ENCODE peak calls at places on chromosomes 2 and 18, in eight cellular contexts. One of them, this sample, is unnamed.

GRCh38 chr18:48749768-48750167 is 201.0 kb downstream of the SMAD7 start:
- DNase-seq in AG04449: no peak
- DNase-seq in PC-9: no peak
- DNase-seq in stimulated activated CD4-positive, alpha-beta T cell treated with anti-CD3 and anti-CD28 coated beads, Interleukin-12 subunit alpha, Interleukin-12 subunit beta, amount 100 ng/mL, for 4 hours: no peak
- DNase-seq in K562: no peak
- DNase-seq in Calu3: no peak
- DNase-seq in fibroblast of pulmonary artery: peak
- DNase-seq in erythroblast: no peak
- DNase-seq in this sample: no peak

GRCh38 chr2:16454621-16455020 is 211.0 kb downstream of the CYRIA start:
- DNase-seq in AG04449: no peak
- DNase-seq in PC-9: no peak
- DNase-seq in stimulated activated CD4-positive, alpha-beta T cell treated with anti-CD3 and anti-CD28 coated beads, Interleukin-12 subunit alpha, Interleukin-12 subunit beta, amount 100 ng/mL, for 4 hours: no peak
- DNase-seq in K562: no peak
- DNase-seq in Calu3: no peak
- DNase-seq in fibroblast of pulmonary artery: no peak
- DNase-seq in erythroblast: no peak
- DNase-seq in this sample: no peak

GRCh38 chr2:38184964-38185603 is 109.1 kb upstream of the CYP1B1 start:
- DNase-seq in AG04449: no peak
- DNase-seq in PC-9: no peak
- DNase-seq in stimulated activated CD4-positive, alpha-beta T cell treated with anti-CD3 and anti-CD28 coated beads, Interleukin-12 subunit alpha, Interleukin-12 subunit beta, amount 100 ng/mL, for 4 hours: no peak
- DNase-seq in K562: no peak
- DNase-seq in Calu3: no peak
- DNase-seq in fibroblast of pulmonary artery: peak
- DNase-seq in erythroblast: no peak
- DNase-seq in this sample: no peak

GRCh38 chr2:113283704-113284284 is 5.1 kb upstream of the PAX8 start:
- DNase-seq in AG04449: peak
- DNase-seq in PC-9: peak
- DNase-seq in stimulated activated CD4-positive, alpha-beta T cell treated with anti-CD3 and anti-CD28 coated beads, Interleukin-12 subunit alpha, Interleukin-12 subunit beta, amount 100 ng/mL, for 4 hours: no peak
- DNase-seq in K562: no peak
- DNase-seq in Calu3: peak
- DNase-seq in fibroblast of pulmonary artery: peak
- DNase-seq in erythroblast: no peak
- DNase-seq in this sample: no peak

GRCh38 chr18:79814373-79814772 is 16.6 kb downstream of the KCNG2 start:
- DNase-seq in AG04449: no peak
- DNase-seq in PC-9: no peak
- DNase-seq in stimulated activated CD4-positive, alpha-beta T cell treated with anti-CD3 and anti-CD28 coated beads, Interleukin-12 subunit alpha, Interleukin-12 subunit beta, amount 100 ng/mL, for 4 hours: no peak
- DNase-seq in K562: no peak
- DNase-seq in Calu3: no peak
- DNase-seq in fibroblast of pulmonary artery: no peak
- DNase-seq in erythroblast: no peak
- DNase-seq in this sample: no peak

GRCh38 chr2:202687276-202687675 is 52.5 kb downstream of the FAM117B start:
- DNase-seq in AG04449: no peak
- DNase-seq in PC-9: no peak
- DNase-seq in stimulated activated CD4-positive, alpha-beta T cell treated with anti-CD3 and anti-CD28 coated beads, Interleukin-12 subunit alpha, Interleukin-12 subunit beta, amount 100 ng/mL, for 4 hours: no peak
- DNase-seq in K562: no peak
- DNase-seq in Calu3: no peak
- DNase-seq in fibroblast of pulmonary artery: no peak
- DNase-seq in erythroblast: no peak
- DNase-seq in this sample: no peak

GRCh38 chr18:8791171-8791651 is 85.9 kb downstream of the MTCL1 start:
- DNase-seq in AG04449: no peak
- DNase-seq in PC-9: no peak
- DNase-seq in stimulated activated CD4-positive, alpha-beta T cell treated with anti-CD3 and anti-CD28 coated beads, Interleukin-12 subunit alpha, Interleukin-12 subunit beta, amount 100 ng/mL, for 4 hours: no peak
- DNase-seq in K562: no peak
- DNase-seq in Calu3: no peak
- DNase-seq in fibroblast of pulmonary artery: peak
- DNase-seq in erythroblast: no peak
- DNase-seq in this sample: no peak

GRCh38 chr18:10142496-10143160 is 228.8 kb downstream of the VAPA start:
- DNase-seq in AG04449: no peak
- DNase-seq in PC-9: no peak
- DNase-seq in stimulated activated CD4-positive, alpha-beta T cell treated with anti-CD3 and anti-CD28 coated beads, Interleukin-12 subunit alpha, Interleukin-12 subunit beta, amount 100 ng/mL, for 4 hours: no peak
- DNase-seq in K562: no peak
- DNase-seq in Calu3: peak
- DNase-seq in fibroblast of pulmonary artery: peak
- DNase-seq in erythroblast: no peak
- DNase-seq in this sample: no peak

GRCh38 chr2:230128943-230129342 is 60.2 kb upstream of the SLC16A14 start:
- DNase-seq in AG04449: no peak
- DNase-seq in PC-9: no peak
- DNase-seq in stimulated activated CD4-positive, alpha-beta T cell treated with anti-CD3 and anti-CD28 coated beads, Interleukin-12 subunit alpha, Interleukin-12 subunit beta, amount 100 ng/mL, for 4 hours: no peak
- DNase-seq in K562: no peak
- DNase-seq in Calu3: no peak
- DNase-seq in fibroblast of pulmonary artery: peak
- DNase-seq in erythroblast: no peak
- DNase-seq in this sample: no peak

GRCh38 chr18:33584845-33585775 is 7.1 kb downstream of the ASXL3 start:
- DNase-seq in AG04449: no peak
- DNase-seq in PC-9: no peak
- DNase-seq in stimulated activated CD4-positive, alpha-beta T cell treated with anti-CD3 and anti-CD28 coated beads, Interleukin-12 subunit alpha, Interleukin-12 subunit beta, amount 100 ng/mL, for 4 hours: no peak
- DNase-seq in K562: no peak
- DNase-seq in Calu3: no peak
- DNase-seq in fibroblast of pulmonary artery: no peak
- DNase-seq in erythroblast: no peak
- DNase-seq in this sample: no peak

GRCh38 chr2:16248571-16249105 is 308.3 kb downstream of the MYCN start:
- DNase-seq in AG04449: no peak
- DNase-seq in PC-9: no peak
- DNase-seq in stimulated activated CD4-positive, alpha-beta T cell treated with anti-CD3 and anti-CD28 coated beads, Interleukin-12 subunit alpha, Interleukin-12 subunit beta, amount 100 ng/mL, for 4 hours: no peak
- DNase-seq in K562: no peak
- DNase-seq in Calu3: no peak
- DNase-seq in fibroblast of pulmonary artery: no peak
- DNase-seq in erythroblast: no peak
- DNase-seq in this sample: no peak

GRCh38 chr18:2853926-2854664 is 7.3 kb downstream of the EMILIN2 start:
- DNase-seq in AG04449: no peak
- DNase-seq in PC-9: no peak
- DNase-seq in stimulated activated CD4-positive, alpha-beta T cell treated with anti-CD3 and anti-CD28 coated beads, Interleukin-12 subunit alpha, Interleukin-12 subunit beta, amount 100 ng/mL, for 4 hours: no peak
- DNase-seq in K562: peak
- DNase-seq in Calu3: no peak
- DNase-seq in fibroblast of pulmonary artery: no peak
- DNase-seq in erythroblast: no peak
- DNase-seq in this sample: no peak

GRCh38 chr2:229910832-229911412 is 10.9 kb downstream of the TRIP12 start:
- DNase-seq in AG04449: no peak
- DNase-seq in PC-9: no peak
- DNase-seq in stimulated activated CD4-positive, alpha-beta T cell treated with anti-CD3 and anti-CD28 coated beads, Interleukin-12 subunit alpha, Interleukin-12 subunit beta, amount 100 ng/mL, for 4 hours: no peak
- DNase-seq in K562: peak
- DNase-seq in Calu3: no peak
- DNase-seq in fibroblast of pulmonary artery: peak
- DNase-seq in erythroblast: peak
- DNase-seq in this sample: no peak

GRCh38 chr2:154623819-154624218 is 74.7 kb upstream of the KCNJ3 start:
- DNase-seq in AG04449: no peak
- DNase-seq in PC-9: no peak
- DNase-seq in stimulated activated CD4-positive, alpha-beta T cell treated with anti-CD3 and anti-CD28 coated beads, Interleukin-12 subunit alpha, Interleukin-12 subunit beta, amount 100 ng/mL, for 4 hours: no peak
- DNase-seq in K562: no peak
- DNase-seq in Calu3: peak
- DNase-seq in fibroblast of pulmonary artery: peak
- DNase-seq in erythroblast: peak
- DNase-seq in this sample: peak

GRCh38 chr18:24876266-24876665 is 415.8 kb downstream of the HRH4 start:
- DNase-seq in AG04449: no peak
- DNase-seq in PC-9: no peak
- DNase-seq in stimulated activated CD4-positive, alpha-beta T cell treated with anti-CD3 and anti-CD28 coated beads, Interleukin-12 subunit alpha, Interleukin-12 subunit beta, amount 100 ng/mL, for 4 hours: no peak
- DNase-seq in K562: no peak
- DNase-seq in Calu3: no peak
- DNase-seq in fibroblast of pulmonary artery: no peak
- DNase-seq in erythroblast: no peak
- DNase-seq in this sample: no peak

GRCh38 chr2:85698880-85699254 is 4.7 kb downstream of the GNLY start:
- DNase-seq in AG04449: no peak
- DNase-seq in PC-9: no peak
- DNase-seq in stimulated activated CD4-positive, alpha-beta T cell treated with anti-CD3 and anti-CD28 coated beads, Interleukin-12 subunit alpha, Interleukin-12 subunit beta, amount 100 ng/mL, for 4 hours: no peak
- DNase-seq in K562: no peak
- DNase-seq in Calu3: no peak
- DNase-seq in fibroblast of pulmonary artery: no peak
- DNase-seq in erythroblast: no peak
- DNase-seq in this sample: no peak

GRCh38 chr2:55871637-55872036 is 51.9 kb downstream of the EFEMP1 start:
- DNase-seq in AG04449: no peak
- DNase-seq in PC-9: no peak
- DNase-seq in stimulated activated CD4-positive, alpha-beta T cell treated with anti-CD3 and anti-CD28 coated beads, Interleukin-12 subunit alpha, Interleukin-12 subunit beta, amount 100 ng/mL, for 4 hours: no peak
- DNase-seq in K562: no peak
- DNase-seq in Calu3: no peak
- DNase-seq in fibroblast of pulmonary artery: no peak
- DNase-seq in erythroblast: no peak
- DNase-seq in this sample: no peak

This sample was measured in progenitor cell of endocrine pancreas.